ENCODE peak calls at places on chromosomes 13 and 19, in four cellular contexts. P is neural progenitor cell, I is GM12878, V is cardiac muscle cell. Z is an unnamed sample.

GRCh38 chr19:38707512-38708114 is 36.7 kb downstream of the CAPN12 start:
- DNase-seq in P (no peak), I (no peak), V (peak; percentile 61), Z (no peak)

GRCh38 chr19:1343026-1343425 is 40.7 kb upstream of the NDUFS7 start:
- DNase-seq in P (no peak), I (no peak), V (peak; percentile 50), Z (no peak)

GRCh38 chr13:106597759-106598395 is 29.9 kb upstream of the ARGLU1 start:
- DNase-seq in P (no peak), I (no peak), V (no peak), Z (no peak)

GRCh38 chr19:49475995-49476880 is 2.2 kb downstream of the FLT3LG start:
- DNase-seq in P (peak; percentile 94), I (no peak), V (peak; percentile 53), Z (no peak)

GRCh38 chr19:12975221-12975756 is 5.9 kb downstream of the DAND5 start:
- DNase-seq in P (no peak), I (no peak), V (no peak), Z (no peak)

GRCh38 chr19:10142701-10143375 is 23.1 kb upstream of the EIF3G start:
- DNase-seq in P (no peak), I (no peak), V (no peak), Z (no peak)

GRCh38 chr19:50465986-50466771 is 10.1 kb upstream of the EMC10 start:
- DNase-seq in P (peak; percentile 82), I (no peak), V (no peak), Z (no peak)

GRCh38 chr19:31316201-31316951 is 32.9 kb downstream of the TSHZ3 start:
- DNase-seq in P (peak; percentile 84), I (no peak), V (peak; percentile 79), Z (no peak)

GRCh38 chr13:29508130-29508873 is 87.2 kb downstream of the SLC7A1 start:
- DNase-seq in P (peak; percentile 85), I (no peak), V (peak; percentile 86), Z (no peak)

GRCh38 chr19:40799558-40800338 is 757 bp downstream of the EGLN2 start:
- DNase-seq in P (peak; percentile 73), I (no peak), V (peak; percentile 46), Z (no peak)

GRCh38 chr19:38734176-38734425 is 10.2 kb downstream of the CAPN12 start:
- DNase-seq in P (no peak), I (no peak), V (no peak), Z (no peak)

GRCh38 chr19:9793051-9793591 is 24.6 kb upstream of the ZNF846 start:
- DNase-seq in P (no peak), I (no peak), V (peak; percentile 68), Z (no peak)

GRCh38 chr13:39417131-39417530 is 185.9 kb downstream of the LHFPL6 start:
- DNase-seq in P (peak; percentile 61), I (no peak), V (peak; percentile 57), Z (no peak)
- TF ChIP-seq CTCF in P (peak; percentile 64), I (peak; percentile 22), V (peak; percentile 42), Z (no peak)

DNA sequence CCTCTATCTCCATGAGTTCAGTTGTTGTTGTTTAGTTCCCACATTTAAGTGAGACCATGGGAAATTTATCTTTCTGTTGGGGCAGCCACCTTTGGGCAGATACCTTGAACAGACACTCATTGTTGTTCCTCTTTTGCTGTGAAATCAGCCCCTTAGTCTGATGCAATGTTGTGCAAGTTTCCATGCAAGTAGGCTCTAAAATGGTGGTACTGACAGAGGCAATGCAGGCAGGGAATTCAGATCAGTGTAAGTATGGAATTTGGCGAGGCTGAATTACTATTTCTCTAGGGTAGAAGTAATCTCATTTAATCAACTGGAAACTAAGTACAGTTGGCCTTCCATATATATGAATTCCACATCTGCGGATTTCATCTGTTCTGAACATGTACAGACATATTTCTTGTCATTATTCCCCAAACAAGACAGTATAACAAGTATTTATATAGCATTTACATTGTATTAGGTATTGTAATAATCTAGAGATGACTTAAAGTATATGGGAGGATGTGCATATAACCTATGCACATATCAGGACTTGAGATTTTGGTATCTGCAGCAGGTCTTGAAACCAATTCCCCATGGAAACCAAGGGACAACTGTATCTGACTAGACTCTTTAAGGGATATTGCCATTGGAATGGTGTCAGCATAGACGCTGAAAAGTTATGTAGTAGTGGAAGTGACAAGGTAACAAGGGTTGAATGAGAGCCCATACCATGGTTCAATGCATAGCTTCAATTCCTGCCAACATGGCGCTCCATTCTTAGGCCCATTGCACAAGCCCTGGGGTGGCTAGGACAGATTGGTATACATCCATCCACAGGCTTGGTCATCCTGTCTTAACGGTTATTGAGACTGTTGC is 281.5 kb upstream of the HTR2A start:
- DNase-seq in P (no peak), I (no peak), V (no peak), Z (no peak)
- H3K4me1 ChIP-seq in P (no peaks in the 10 kb centered on the region), I (no peaks in the 10 kb centered on the region), V (peaks cover 9% of the 10 kb centered on the region), Z (no peaks in the 10 kb centered on the region)

GRCh38 chr13:100461309-100462035 is 127.1 kb downstream of the GGACT start:
- DNase-seq in P (peak; percentile 78), I (no peak), V (no peak), Z (no peak)

GRCh38 chr13:100459747-100460146 is 128.8 kb downstream of the GGACT start:
- DNase-seq in P (no peak), I (no peak), V (no peak), Z (no peak)

GRCh38 chr13:100464006-100464405 is 124.6 kb downstream of the GGACT start:
- DNase-seq in P (no peak), I (no peak), V (peak; percentile 27), Z (no peak)

GRCh38 chr13:100454876-100455275 is 133.7 kb downstream of the GGACT start:
- DNase-seq in P (no peak), I (no peak), V (peak; percentile 45), Z (no peak)

DNA sequence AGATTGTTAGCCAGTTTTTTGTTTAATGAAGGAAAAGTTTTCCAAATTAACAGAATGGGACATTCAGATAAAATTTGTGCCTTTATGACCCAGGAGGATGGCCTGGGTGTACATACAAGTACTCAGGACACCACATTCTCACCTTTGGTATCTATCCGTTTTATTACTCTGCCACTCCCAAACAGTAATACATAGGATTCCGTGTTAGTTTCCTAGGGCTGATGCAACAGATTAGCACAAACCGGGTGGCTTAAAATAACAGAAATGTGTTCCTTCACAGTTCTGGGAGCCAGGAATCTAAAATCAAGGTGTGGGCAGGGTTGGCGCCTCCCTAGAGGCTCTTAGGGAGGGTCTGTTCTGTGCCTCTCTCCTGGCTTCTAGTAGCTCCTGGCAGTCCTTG is 129.9 kb downstream of the GGACT start:
- DNase-seq in P (no peak), I (no peak), V (no peak), Z (no peak)
- H3K27ac ChIP-seq in P (no peak overlapping the region), I (no peak overlapping the region), V (no peak overlapping the region), Z (no peak overlapping the region)

GRCh38 chr13:25538276-25538675 is 166.5 kb downstream of the ATP8A2 start:
- DNase-seq in P (no peak), I (no peak), V (no peak), Z (no peak)
- TF ChIP-seq CTCF in P (no peak), I (no peak), V (no peak), Z (no peak)

GRCh38 chr19:44755219-44755618 is 6.7 kb downstream of the BCL3 start:
- DNase-seq in P (no peak), I (no peak), V (no peak), Z (no peak)
- H3K4me1 ChIP-seq in P (peaks cover 21% of the 10 kb centered on the region), I (peaks cover 27% of the 10 kb centered on the region), V (peaks cover 15% of the 10 kb centered on the region), Z (peaks cover 80% of the 10 kb centered on the region)

GRCh38 chr13:99305180-99305965 is 1.8 kb downstream of the GPR183 start:
- DNase-seq in P (no peak), I (no peak), V (no peak), Z (no peak)
- H3K27ac ChIP-seq in P (no peak overlapping the region), I (peak overlapping the region; percentile 93), V (peak overlapping the region; percentile 19), Z (peak overlapping the region; percentile 77)

Z was measured in esophagus squamous epithelium.